ENCODE peak calls at places on chromosome 1, in eight cellular contexts. Z is thoracic aorta; R is cardiac fibroblast; D is CD8-positive, alpha-beta T cell; C is RWPE1; N is HepG2; I is tibial nerve; A is ovary. H is an unnamed sample.
A peak's percentile ranks its signal among the peaks of the same experiment; 100 is the strongest.

GRCh38 chr1:54220004-54220811 is 20.2 kb downstream of the MRPL37 start:
- DNase-seq in R (peak; percentile 74), N (peak; percentile 13), A (peak; percentile 83), C (no peak), I (peak; percentile 37), D (no peak), Z (no peak), H (no peak)

GRCh38 chr1:37739222-37739621 is 25.7 kb downstream of the EPHA10 start:
- DNase-seq in R (peak; percentile 7), Z (no peak), A (no peak), I (no peak), N (peak; percentile 69), C (peak; percentile 49), D (no peak), H (no peak)

GRCh38 chr1:155277896-155278688 is 829 bp downstream of the HCN3 start:
- DNase-seq in Z (no peak), N (peak; percentile 51), R (peak; percentile 29), A (peak; percentile 77), D (peak; percentile 48), I (peak; percentile 53), C (peak; percentile 58), H (no peak)

GRCh38 chr1:56060901-56061300 is 518.5 kb downstream of the PLPP3 start:
- DNase-seq in N (no peak), A (no peak), R (peak; percentile 46), D (no peak), C (no peak), I (no peak), Z (no peak), H (no peak)

GRCh38 chr1:240653030-240653429 is 41.1 kb upstream of the GREM2 start:
- DNase-seq in I (no peak), C (no peak), Z (no peak), D (no peak), N (no peak), A (no peak), R (no peak), H (no peak)

GRCh38 chr1:158112994-158113758 is 67.5 kb upstream of the CD1D start:
- DNase-seq in I (no peak), N (no peak), A (no peak), D (no peak), R (peak; percentile 23), Z (no peak), C (peak; percentile 49), H (no peak)

GRCh38 chr1:89953929-89954328 is 41.0 kb upstream of the ZNF326 start:
- DNase-seq in R (no peak), Z (no peak), I (no peak), N (no peak), A (no peak), C (no peak), D (no peak), H (no peak)

GRCh38 chr1:47578026-47578861 is 140.4 kb downstream of the FOXD2 start:
- DNase-seq in I (peak; percentile 54), A (no peak), D (no peak), R (no peak), Z (no peak), N (no peak), C (no peak), H (no peak)

GRCh38 chr1:180237850-180238476 is 7.9 kb downstream of the LHX4 start:
- DNase-seq in D (no peak), C (no peak), I (no peak), N (no peak), A (no peak), Z (no peak), R (no peak), H (no peak)

GRCh38 chr1:117821782-117822447 is 107.5 kb downstream of the GDAP2 start:
- DNase-seq in N (peak; percentile 87), R (peak; percentile 97), A (no peak), C (peak; percentile 57), Z (peak; percentile 28), D (no peak), I (no peak), H (no peak)

GRCh38 chr1:177334276-177334675 is 163.5 kb downstream of the BRINP2 start:
- DNase-seq in R (peak; percentile 33), C (no peak), Z (no peak), I (no peak), D (no peak), A (no peak), N (no peak), H (no peak)

GRCh38 chr1:208231929-208232360 is 12.2 kb downstream of the PLXNA2 start:
- DNase-seq in I (no peak), A (no peak), N (no peak), D (no peak), R (peak; percentile 52), C (peak; percentile 60), Z (no peak), H (no peak)

GRCh38 chr1:162381383-162381782 is at the start of gene C1orf226:
- DNase-seq in I (no peak), N (no peak), R (no peak), D (no peak), A (no peak), C (peak; percentile 89), Z (no peak), H (peak; percentile 8)

GRCh38 chr1:87981386-87981785 is 652.7 kb downstream of the LMO4 start:
- DNase-seq in R (no peak), I (no peak), Z (no peak), C (no peak), N (no peak), D (no peak), A (no peak), H (no peak)

GRCh38 chr1:101239095-101240040 is 2.5 kb downstream of the S1PR1 start:
- DNase-seq in Z (no peak), D (no peak), R (no peak), C (no peak), N (no peak), A (no peak), I (no peak), H (no peak)

GRCh38 chr1:169107673-169108160 is 1.2 kb downstream of the ATP1B1 start:
- DNase-seq in D (no peak), R (peak; percentile 57), Z (no peak), C (no peak), I (no peak), A (peak; percentile 41), N (peak; percentile 28), H (no peak)

GRCh38 chr1:33410091-33410701 is 20.7 kb downstream of the PHC2 start:
- DNase-seq in A (no peak), N (no peak), C (no peak), I (no peak), D (no peak), Z (peak; percentile 42), R (peak; percentile 85), H (no peak)

GRCh38 chr1:107477233-107477632 is 336.4 kb downstream of the NTNG1 start:
- DNase-seq in C (no peak), R (no peak), D (no peak), A (no peak), Z (no peak), N (no peak), I (no peak), H (no peak)
- TF ChIP-seq CTCF in C (no peak), R (no peak), D (no peak), A (no peak), Z (no peak), N (peak; percentile 29), I (no peak), H (no peak)

DNA sequence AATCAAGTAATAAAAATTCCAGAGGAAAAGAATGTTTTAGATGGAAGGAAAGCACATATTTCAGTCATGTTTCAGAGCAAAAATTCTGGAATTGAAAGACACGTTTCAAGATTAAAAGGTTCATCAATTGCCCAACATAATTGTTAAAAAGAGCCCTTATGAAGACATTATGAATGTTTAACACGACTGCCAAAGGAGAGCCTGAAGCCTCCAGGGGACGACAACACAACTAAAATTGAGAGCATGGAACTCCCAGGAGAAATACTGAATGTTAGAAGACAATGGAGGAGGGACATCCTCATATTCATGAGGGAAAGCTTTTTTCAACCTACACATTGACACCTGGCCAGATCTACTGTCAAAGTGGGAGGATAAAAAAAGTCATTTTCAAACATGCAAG is 16.0 kb downstream of the OR2T11 start:
- DNase-seq in I (peak; percentile 21), C (no peak), D (no peak), R (peak; percentile 75), A (peak; percentile 48), Z (no peak), N (peak; percentile 52), H (no peak)
- TF ChIP-seq CTCF in I (no peak), C (peak; percentile 57), D (peak; percentile 59), R (peak; percentile 69), A (no peak), Z (no peak), N (peak; percentile 64), H (no peak)

GRCh38 chr1:229671310-229671709 is 45.3 kb downstream of the URB2 start:
- DNase-seq in Z (no peak), I (no peak), A (no peak), D (no peak), C (no peak), N (no peak), R (no peak), H (no peak)

GRCh38 chr1:229674042-229674441 is 48.0 kb downstream of the URB2 start:
- DNase-seq in A (no peak), C (no peak), I (no peak), Z (no peak), R (no peak), D (no peak), N (no peak), H (no peak)

DNA sequence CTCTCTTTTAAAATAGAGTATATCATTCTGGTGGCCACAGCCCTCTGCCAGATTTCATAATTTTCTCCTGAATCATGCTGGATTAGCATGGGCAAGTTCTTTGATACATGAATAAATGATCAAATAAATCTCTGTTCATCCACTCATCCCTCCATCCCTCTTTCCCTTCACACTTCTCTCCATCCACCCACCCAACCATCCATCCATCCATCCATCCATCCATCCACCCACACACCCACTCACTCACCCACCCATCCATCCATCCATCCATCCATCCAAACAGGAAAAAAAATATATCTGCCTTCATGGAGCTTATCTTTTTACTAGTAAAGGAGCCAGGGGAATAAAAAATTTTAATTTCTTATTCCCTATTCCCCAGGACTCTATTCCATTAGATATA is 49.3 kb downstream of the URB2 start:
- DNase-seq in N (no peak), R (no peak), I (no peak), D (no peak), Z (no peak), A (no peak), C (no peak), H (no peak)
- TF ChIP-seq CTCF in N (no peak), R (no peak), I (no peak), D (no peak), Z (no peak), A (no peak), C (no peak), H (no peak)

GRCh38 chr1:153780551-153780950 is 5.3 kb downstream of the SLC27A3 start:
- DNase-seq in I (no peak), C (no peak), D (no peak), A (no peak), Z (no peak), N (no peak), R (no peak), H (no peak)

GRCh38 chr1:153779781-153780541 is 4.8 kb downstream of the SLC27A3 start:
- DNase-seq in R (no peak), D (no peak), I (no peak), A (peak; percentile 69), Z (no peak), C (no peak), N (no peak), H (no peak)

GRCh38 chr1:153778824-153779519 is 3.8 kb downstream of the SLC27A3 start:
- DNase-seq in N (no peak), R (no peak), A (no peak), C (no peak), Z (no peak), I (no peak), D (no peak), H (no peak)

GRCh38 chr1:153786038-153786790 is 11.0 kb downstream of the SLC27A3 start:
- DNase-seq in I (no peak), R (no peak), N (no peak), C (no peak), Z (no peak), A (no peak), D (no peak), H (no peak)

GRCh38 chr1:153783233-153784190 is 8.3 kb downstream of the SLC27A3 start:
- DNase-seq in I (peak; percentile 83), R (peak; percentile 91), N (peak; percentile 71), C (peak; percentile 96), A (peak; percentile 96), Z (no peak), D (peak; percentile 84), H (peak; percentile 99)
- TF ChIP-seq CTCF in I (peak; percentile 8), R (no peak), N (peak; percentile 14), C (no peak), A (peak; percentile 60), Z (peak; percentile 26), D (no peak), H (no peak)